ENCODE peak calls at places on chromosomes 6 and 20, in six cellular contexts. L is fibroblast of lung; C is stimulated activated naive CD8-positive, alpha-beta T cell treated with anti-CD3 and anti-CD28 coated beads, Interleukin-15, Interleukin-2, amounts not matched to agents 100 U/mL and 50 U/mL, for 24 hours; F is iris pigment epithelial cell; A is CD8-positive, alpha-beta T cell; M is natural killer cell. U is an unnamed sample.

GRCh38 chr6:42460892-42461291 is 9.2 kb upstream of the TRERF1 start:
- DNase-seq in F (peak), L (no peak), C (no peak), A (no peak), M (no peak), U (no peak)

GRCh38 chr6:27605401-27606342 is 132.8 kb upstream of the ZNF184 start:
- DNase-seq in C (peak), L (peak), A (no peak), M (no peak), F (peak), U (no peak)

GRCh38 chr6:1020837-1021236 is 291.1 kb upstream of the FOXQ1 start:
- DNase-seq in A (no peak), M (no peak), L (no peak), C (no peak), F (no peak), U (no peak)

GRCh38 chr6:142537612-142538478 is 236.0 kb downstream of the ADGRG6 start:
- DNase-seq in A (no peak), L (peak), F (peak), C (peak), M (no peak), U (no peak)

GRCh38 chr20:15674253-15675145 is 898.7 kb downstream of the KIF16B start:
- DNase-seq in L (peak), C (no peak), F (no peak), M (no peak), A (no peak), U (no peak)

GRCh38 chr6:125154184-125155135 is 887 bp downstream of the TPD52L1 start:
- DNase-seq in M (no peak), L (no peak), F (no peak), C (peak), A (no peak), U (no peak)

GRCh38 chr20:57501461-57502330 is 23.2 kb downstream of the CTCFL start:
- DNase-seq in M (no peak), A (no peak), F (peak), L (no peak), C (no peak), U (no peak)

GRCh38 chr6:27472182-27472616 is 706 bp downstream of the ZNF184 start:
- DNase-seq in C (peak), L (peak), M (peak), A (no peak), F (peak), U (no peak)

GRCh38 chr6:146892613-146893401 is 294.0 kb downstream of the ADGB start:
- DNase-seq in F (peak), C (no peak), M (no peak), A (no peak), L (peak), U (no peak)

GRCh38 chr6:139323511-139324445 is 32.0 kb upstream of the TXLNB start:
- DNase-seq in M (peak), F (peak), C (peak), A (peak), L (peak), U (peak)

GRCh38 chr6:11613336-11613735 is 75.8 kb downstream of the TMEM170B start:
- DNase-seq in M (no peak), L (no peak), F (no peak), A (no peak), C (no peak), U (no peak)